ENCODE peak calls at places on chromosomes 16 and 17, in six cellular contexts. U is psoas muscle; A is WERI-Rb-1; X is lower lobe of right lung; P is PC-3; B is CD8-positive, alpha-beta T cell. S is an unnamed sample.
A peak's percentile ranks its signal among the peaks of the same experiment; 100 is the strongest.

GRCh38 chr16:24737391-24737871 is 8.0 kb downstream of the TNRC6A start:
- DNase-seq in U (no peak), A (no peak), X (no peak), P (peak; percentile 41), B (no peak), S (no peak)

GRCh38 chr16:68764866-68765265 is 27.8 kb downstream of the CDH1 start:
- DNase-seq in U (no peak), A (no peak), X (no peak), P (no peak), B (no peak), S (no peak)

GRCh38 chr17:31448467-31449077 is 57.1 kb downstream of the RAB11FIP4 start:
- DNase-seq in U (no peak), A (no peak), X (no peak), P (peak; percentile 6), B (no peak), S (no peak)

GRCh38 chr17:76027159-76027839 is at the start of gene EVPL:
- DNase-seq in U (no peak), A (peak; percentile 84), X (peak; percentile 92), P (peak; percentile 98), B (no peak), S (no peak)

GRCh38 chr16:10938844-10939648 is 3.2 kb downstream of the DEXI start:
- DNase-seq in U (no peak), A (no peak), X (no peak), P (no peak), B (no peak), S (no peak)

GRCh38 chr17:28645576-28645939 is 600 bp upstream of the BLTP2 start:
- DNase-seq in U (no peak), A (no peak), X (no peak), P (no peak), B (no peak), S (no peak)

GRCh38 chr16:51355871-51356270 is 204.8 kb upstream of the SALL1 start:
- DNase-seq in U (no peak), A (no peak), X (no peak), P (no peak), B (no peak), S (no peak)

GRCh38 chr17:65055708-65056638 is 567 bp downstream of the GNA13 start:
- DNase-seq in U (peak; percentile 72), A (peak; percentile 52), X (peak; percentile 80), P (peak; percentile 50), B (peak; percentile 42), S (peak; percentile 43)

GRCh38 chr17:39634384-39634871 is 2.5 kb upstream of the STARD3 start:
- DNase-seq in U (no peak), A (peak; percentile 44), X (no peak), P (peak; percentile 55), B (no peak), S (peak; percentile 68)

GRCh38 chr16:68452176-68452575 is 3.9 kb upstream of the SMPD3 start:
- DNase-seq in U (no peak), A (no peak), X (no peak), P (peak; percentile 22), B (no peak), S (no peak)

GRCh38 chr17:51612692-51613091 is 352.3 kb downstream of the UTP18 start:
- DNase-seq in U (no peak), A (no peak), X (no peak), P (no peak), B (no peak), S (no peak)

GRCh38 chr16:7381671-7382070 is 49.0 kb downstream of the RBFOX1 start:
- DNase-seq in U (no peak), A (no peak), X (no peak), P (no peak), B (no peak), S (no peak)

GRCh38 chr16:85047867-85048455 is 20.4 kb downstream of the KIAA0513 start:
- DNase-seq in U (no peak), A (no peak), X (peak; percentile 80), P (no peak), B (no peak), S (no peak)

GRCh38 chr17:15101175-15101574 is 164.0 kb downstream of the PMP22 start:
- DNase-seq in U (no peak), A (no peak), X (no peak), P (no peak), B (no peak), S (no peak)

GRCh38 chr17:50421308-50422031 is 4.5 kb upstream of the ACSF2 start:
- DNase-seq in U (no peak), A (no peak), X (no peak), P (no peak), B (no peak), S (no peak)

GRCh38 chr17:50304781-50305404 is 30.6 kb downstream of the TMEM92 start:
- DNase-seq in U (no peak), A (no peak), X (no peak), P (no peak), B (no peak), S (peak; percentile 49)

GRCh38 chr17:76791053-76791980 is 53.4 kb downstream of the MFSD11 start:
- DNase-seq in U (peak; percentile 23), A (no peak), X (no peak), P (peak; percentile 83), B (peak; percentile 17), S (no peak)

GRCh38 chr16:71185366-71185765 is 45.2 kb downstream of the HYDIN start:
- DNase-seq in U (no peak), A (no peak), X (no peak), P (peak; percentile 1), B (no peak), S (no peak)

GRCh38 chr17:33512113-33512512 is 219.0 kb upstream of the ASIC2 start:
- DNase-seq in U (no peak), A (no peak), X (no peak), P (no peak), B (no peak), S (no peak)

GRCh38 chr16:2846511-2847310 is 11.3 kb downstream of the PRSS22 start:
- DNase-seq in U (no peak), A (no peak), X (no peak), P (peak; percentile 78), B (no peak), S (no peak)

GRCh38 chr17:68595986-68596385 is 5.2 kb downstream of the FAM20A start:
- DNase-seq in U (no peak), A (no peak), X (no peak), P (no peak), B (no peak), S (no peak)

GRCh38 chr17:2847601-2848255 is 51.5 kb downstream of the RAP1GAP2 start:
- DNase-seq in U (no peak), A (no peak), X (no peak), P (no peak), B (no peak), S (no peak)

GRCh38 chr17:39863918-39864746 is at the start of gene IKZF3:
- DNase-seq in U (peak; percentile 46), A (peak; percentile 80), X (peak; percentile 87), P (peak; percentile 38), B (peak; percentile 67), S (peak; percentile 93)

GRCh38 chr16:62149646-62150045 is 113.4 kb upstream of the CDH8 start:
- DNase-seq in U (no peak), A (no peak), X (no peak), P (no peak), B (no peak), S (no peak)

GRCh38 chr17:1511756-1512321 is 4.6 kb downstream of the INPP5K start:
- DNase-seq in U (no peak), A (peak; percentile 37), X (no peak), P (no peak), B (no peak), S (peak; percentile 55)

GRCh38 chr17:27817731-27818130 is 17.4 kb upstream of the NOS2 start:
- DNase-seq in U (no peak), A (no peak), X (no peak), P (peak; percentile 39), B (no peak), S (peak; percentile 24)

GRCh38 chr16:12971216-12971615 is 69.8 kb downstream of the SHISA9 start:
- DNase-seq in U (peak; percentile 16), A (peak; percentile 77), X (no peak), P (peak; percentile 45), B (no peak), S (no peak)

GRCh38 chr16:69834817-69835477 is 72.8 kb downstream of the WWP2 start:
- DNase-seq in U (no peak), A (no peak), X (no peak), P (no peak), B (no peak), S (no peak)

GRCh38 chr16:20920091-20920490 is 19.5 kb downstream of the LYRM1 start:
- DNase-seq in U (no peak), A (no peak), X (no peak), P (no peak), B (no peak), S (no peak)
- TF ChIP-seq CTCF in U (no peak), A (no peak), X (no peak), P (no peak), B (no peak), S (no peak)

GRCh38 chr17:45581860-45582259 is 91.3 kb upstream of the PLEKHM1 start:
- DNase-seq in U (no peak), A (no peak), X (no peak), P (no peak), B (no peak), S (no peak)

GRCh38 chr17:45580914-45581313 is 90.4 kb upstream of the PLEKHM1 start:
- DNase-seq in U (no peak), A (no peak), X (no peak), P (no peak), B (no peak), S (no peak)

GRCh38 chr17:45578516-45579455 is 88.3 kb upstream of the PLEKHM1 start:
- DNase-seq in U (no peak), A (no peak), X (no peak), P (no peak), B (no peak), S (no peak)

GRCh38 chr17:45579529-45580495 is 89.3 kb upstream of the PLEKHM1 start:
- DNase-seq in U (no peak), A (peak; percentile 41), X (no peak), P (no peak), B (no peak), S (peak; percentile 13)

GRCh38 chr17:45584092-45585036 is 93.8 kb upstream of the PLEKHM1 start:
- DNase-seq in U (peak; percentile 66), A (peak; percentile 84), X (peak; percentile 73), P (peak; percentile 91), B (peak; percentile 80), S (peak; percentile 75)
- TF ChIP-seq CTCF in U (no peak), A (no peak), X (no peak), P (no peak), B (no peak), S (no peak)

GRCh38 chr17:71460943-71461342 is 659.9 kb upstream of the SOX9 start:
- DNase-seq in U (no peak), A (peak; percentile 30), X (no peak), P (peak; percentile 74), B (no peak), S (peak; percentile 43)
- TF ChIP-seq CTCF in U (peak; percentile 17), A (peak; percentile 47), X (peak; percentile 35), P (peak; percentile 89), B (no peak), S (peak; percentile 63)

GRCh38 chr16:56988161-56988947 is 1.0 kb upstream of the NLRC5 start:
- DNase-seq in U (no peak), A (no peak), X (no peak), P (no peak), B (no peak), S (no peak)
- TF ChIP-seq CTCF in U (no peak), A (no peak), X (no peak), P (no peak), B (no peak), S (no peak)

DNA sequence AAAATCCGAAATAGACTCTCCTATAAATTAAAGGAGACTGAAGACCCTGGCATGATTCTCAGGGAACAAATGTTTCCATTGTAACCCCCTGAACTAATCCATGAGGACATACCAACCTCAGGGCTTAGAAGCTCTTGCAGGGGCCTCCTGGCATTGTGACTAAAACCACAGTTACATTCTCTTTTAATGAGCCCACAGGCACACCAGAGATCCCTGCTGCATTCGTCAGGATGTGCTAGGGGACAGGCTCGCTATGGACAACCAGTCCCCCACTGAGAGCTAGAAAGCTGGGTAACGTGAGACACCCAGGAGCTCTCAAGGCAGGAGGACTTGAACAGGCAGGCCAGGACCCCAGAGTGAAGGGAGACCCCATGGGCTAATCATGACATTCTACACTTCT is 140.6 kb upstream of the TNRC6C start:
- DNase-seq in U (no peak), A (no peak), X (no peak), P (no peak), B (no peak), S (peak; percentile 59)
- TF ChIP-seq CTCF in U (no peak), A (no peak), X (no peak), P (no peak), B (no peak), S (no peak)

S was measured in neural progenitor cell.